ENCODE peak calls at places on chromosomes 6 and 20, in ten cellular contexts. Q is effector CD4-positive, alpha-beta T cell; N is stimulated activated CD8-positive, alpha-beta memory T cell treated with anti-CD3 and anti-CD28 coated beads, Interleukin-15, amount 100 ng/mL, for 24 hours; B is hippocampal formation; T is cerebellar cortex; F is CD8-positive, alpha-beta memory T cell; K is astrocyte of the spinal cord; M is activated CD4-positive, CD25-positive, alpha-beta regulatory T cell treated with anti-CD3 and anti-CD28 coated beads, Interleukin-2, amount 50 U/mL, for 72 hours; I is hepatocyte; D is GM12878. Z is an unnamed sample.

GRCh38 chr6:4316867-4317400 is 181.6 kb upstream of the ECI2 start:
- DNase-seq in Q (no peak), N (no peak), B (no peak), T (no peak), F (no peak), K (peak), M (no peak), I (peak), D (no peak), Z (peak)

GRCh38 chr20:933024-933423 is 16.9 kb upstream of the ANGPT4 start:
- DNase-seq in Q (no peak), N (no peak), B (no peak), T (no peak), F (no peak), K (no peak), M (no peak), I (no peak), D (no peak), Z (no peak)

GRCh38 chr20:39785252-39785917 is 823.2 kb downstream of the DHX35 start:
- DNase-seq in Q (no peak), N (no peak), B (no peak), T (no peak), F (no peak), K (no peak), M (no peak), I (no peak), D (no peak), Z (peak)

GRCh38 chr6:57068066-57068465 is 21.6 kb downstream of the KIAA1586 start:
- DNase-seq in Q (no peak), N (no peak), B (no peak), T (no peak), F (no peak), K (peak), M (no peak), I (no peak), D (no peak), Z (no peak)

GRCh38 chr20:62576815-62577214 is 65.5 kb upstream of the SLCO4A1 start:
- DNase-seq in Q (no peak), N (no peak), B (no peak), T (no peak), F (no peak), K (no peak), M (no peak), I (peak), D (no peak), Z (peak)

GRCh38 chr20:63461364-63461763 is 11.1 kb downstream of the KCNQ2 start:
- DNase-seq in Q (no peak), N (no peak), B (no peak), T (no peak), F (no peak), K (no peak), M (no peak), I (peak), D (no peak), Z (no peak)

GRCh38 chr6:153312633-153313032 is 181.6 kb upstream of the RGS17 start:
- DNase-seq in Q (no peak), N (no peak), B (no peak), T (peak), F (peak), K (peak), M (no peak), I (peak), D (no peak), Z (peak)

GRCh38 chr6:167754691-167755090 is 72.0 kb upstream of the AFDN start:
- DNase-seq in Q (no peak), N (no peak), B (no peak), T (no peak), F (no peak), K (no peak), M (no peak), I (no peak), D (no peak), Z (no peak)

GRCh38 chr6:113969888-113970807 is 800 bp downstream of the HDAC2 start:
- DNase-seq in Q (peak), N (peak), B (peak), T (peak), F (peak), K (peak), M (peak), I (peak), D (no peak), Z (peak)

GRCh38 chr20:36062799-36063198 is 91.7 kb upstream of the EPB41L1 start:
- DNase-seq in Q (no peak), N (no peak), B (no peak), T (no peak), F (no peak), K (no peak), M (no peak), I (peak), D (no peak), Z (no peak)

GRCh38 chr6:53342210-53342609 is 6.5 kb downstream of the ELOVL5 start:
- DNase-seq in Q (no peak), N (no peak), B (no peak), T (no peak), F (no peak), K (no peak), M (no peak), I (no peak), D (no peak), Z (no peak)

GRCh38 chr6:20542927-20543602 is 8.8 kb downstream of the CDKAL1 start:
- DNase-seq in Q (no peak), N (no peak), B (no peak), T (no peak), F (no peak), K (peak), M (no peak), I (no peak), D (peak), Z (peak)

GRCh38 chr6:139577991-139578604 is 203.7 kb upstream of the CITED2 start:
- DNase-seq in Q (no peak), N (no peak), B (no peak), T (no peak), F (no peak), K (peak), M (no peak), I (peak), D (no peak), Z (peak)

GRCh38 chr6:132919476-132919875 is 105.1 kb downstream of the RPS12 start:
- DNase-seq in Q (no peak), N (no peak), B (peak), T (no peak), F (no peak), K (peak), M (no peak), I (peak), D (no peak), Z (peak)

GRCh38 chr20:21272279-21272678 is 30.9 kb upstream of the XRN2 start:
- DNase-seq in Q (no peak), N (no peak), B (no peak), T (no peak), F (no peak), K (peak), M (no peak), I (no peak), D (no peak), Z (no peak)

GRCh38 chr20:33441142-33441955 is 2.2 kb downstream of the SNTA1 start:
- DNase-seq in Q (no peak), N (no peak), B (no peak), T (no peak), F (no peak), K (no peak), M (no peak), I (peak), D (no peak), Z (no peak)

GRCh38 chr20:4961746-4962145 is 39.6 kb downstream of the SLC23A2 start:
- DNase-seq in Q (no peak), N (no peak), B (no peak), T (no peak), F (peak), K (peak), M (no peak), I (peak), D (no peak), Z (peak)

GRCh38 chr6:46370622-46371021 is 120.6 kb downstream of the RCAN2 start:
- DNase-seq in Q (no peak), N (no peak), B (no peak), T (no peak), F (no peak), K (no peak), M (no peak), I (no peak), D (no peak), Z (no peak)

GRCh38 chr6:2865270-2866182 is 23.9 kb upstream of the SERPINB1 start:
- DNase-seq in Q (no peak), N (no peak), B (no peak), T (no peak), F (no peak), K (peak), M (no peak), I (no peak), D (no peak), Z (no peak)

GRCh38 chr20:38143646-38144554 is 21.2 kb downstream of the TGM2 start:
- DNase-seq in Q (no peak), N (no peak), B (no peak), T (no peak), F (no peak), K (peak), M (no peak), I (peak), D (no peak), Z (peak)

GRCh38 chr6:166008441-166009369 is 158.9 kb downstream of the TBXT start:
- DNase-seq in Q (no peak), N (no peak), B (peak), T (peak), F (no peak), K (peak), M (no peak), I (peak), D (no peak), Z (peak)

GRCh38 chr6:108655840-108656650 is 95.3 kb downstream of the FOXO3 start:
- DNase-seq in Q (no peak), N (no peak), B (no peak), T (no peak), F (no peak), K (peak), M (no peak), I (peak), D (no peak), Z (peak)

GRCh38 chr20:18019068-18019467 is 38.6 kb downstream of the OVOL2 start:
- DNase-seq in Q (no peak), N (no peak), B (no peak), T (no peak), F (no peak), K (no peak), M (no peak), I (no peak), D (no peak), Z (peak)

GRCh38 chr6:119814609-119815400 is 465.2 kb upstream of the MAN1A1 start:
- DNase-seq in Q (no peak), N (no peak), B (no peak), T (no peak), F (no peak), K (no peak), M (no peak), I (no peak), D (no peak), Z (no peak)

GRCh38 chr20:49853640-49854039 is 41.0 kb downstream of the SLC9A8 start:
- DNase-seq in Q (no peak), N (no peak), B (no peak), T (peak), F (no peak), K (peak), M (no peak), I (peak), D (no peak), Z (peak)

GRCh38 chr6:692858-693736 is at the start of gene EXOC2:
- DNase-seq in Q (peak), N (peak), B (peak), T (peak), F (peak), K (peak), M (peak), I (peak), D (peak), Z (peak)

GRCh38 chr6:36852481-36853147 is 13.4 kb upstream of the CPNE5 start:
- DNase-seq in Q (no peak), N (no peak), B (no peak), T (peak), F (no peak), K (peak), M (no peak), I (peak), D (no peak), Z (peak)

GRCh38 chr20:3764659-3765058 is 2.9 kb downstream of the ADISSP start:
- DNase-seq in Q (no peak), N (no peak), B (no peak), T (no peak), F (no peak), K (no peak), M (no peak), I (no peak), D (no peak), Z (no peak)

GRCh38 chr6:35496851-35497570 is at the start of gene TEAD3:
- DNase-seq in Q (peak), N (peak), B (no peak), T (no peak), F (peak), K (peak), M (peak), I (peak), D (no peak), Z (peak)

Z was measured in RPMI7951.